ENCODE peak calls at places on chromosomes 16 and 17, in six cellular contexts. K is RWPE1; H is stomach; F is colonic mucosa; N is T-helper 1 cell; Y is activated effector memory CD4-positive, alpha-beta T cell treated with Interleukin-2 at 50 U/mL for 16 hours. O is an unnamed sample.

GRCh38 chr17:30809867-30810266 is 14.6 kb downstream of the CRLF3 start:
- DNase-seq in N (no peak), F (no peak), K (no peak), H (no peak), Y (no peak), O (no peak)

GRCh38 chr17:66968916-66969315 is 4.4 kb downstream of the CACNG4 start:
- DNase-seq in H (no peak), Y (no peak), F (no peak), K (no peak), N (no peak), O (no peak)

GRCh38 chr16:85069171-85069570 is 41.6 kb downstream of the KIAA0513 start:
- DNase-seq in F (no peak), Y (no peak), N (no peak), K (no peak), H (no peak), O (no peak)

GRCh38 chr16:67403976-67404555 is 10.8 kb upstream of the TPPP3 start:
- DNase-seq in F (no peak), K (no peak), N (no peak), H (no peak), Y (no peak), O (no peak)

GRCh38 chr17:79852748-79853147 is 13.5 kb upstream of the CBX4 start:
- DNase-seq in F (no peak), H (no peak), Y (no peak), N (no peak), K (peak), O (no peak)

GRCh38 chr16:79525132-79525531 is 75.4 kb downstream of the MAF start:
- DNase-seq in Y (no peak), N (no peak), H (no peak), F (no peak), K (no peak), O (no peak)

GRCh38 chr17:27631897-27632725 is 1.1 kb downstream of the LGALS9 start:
- DNase-seq in N (no peak), F (peak), K (no peak), H (no peak), Y (no peak), O (no peak)

GRCh38 chr17:8869416-8869815 is 1.9 kb upstream of the PIK3R6 start:
- DNase-seq in H (no peak), K (no peak), Y (no peak), N (no peak), F (no peak), O (no peak)

GRCh38 chr16:27730703-27731220 is 180.8 kb downstream of the KATNIP start:
- DNase-seq in H (no peak), Y (no peak), N (no peak), F (no peak), K (no peak), O (no peak)

GRCh38 chr17:35489944-35490343 is 41.4 kb upstream of the SLFN13 start:
- DNase-seq in F (no peak), K (no peak), N (no peak), Y (no peak), H (no peak), O (no peak)

GRCh38 chr16:50884066-50884860 is 142.4 kb downstream of the CYLD start:
- DNase-seq in K (no peak), F (no peak), H (no peak), Y (no peak), N (no peak), O (peak)

GRCh38 chr16:71727545-71728324 is 3.2 kb upstream of the PHLPP2 start:
- DNase-seq in Y (no peak), K (no peak), F (no peak), N (no peak), H (no peak), O (no peak)

GRCh38 chr16:4372578-4373355 is 1.1 kb downstream of the VASN start:
- DNase-seq in F (peak), H (peak), N (no peak), Y (no peak), K (peak), O (no peak)

O was measured in effector CD4-positive, alpha-beta T cell.